ENCODE peak calls at places on chromosomes 12 and 14, in five cellular contexts. One of them, this sample, is unnamed.

GRCh38 chr12:40645361-40645760 is 46.9 kb upstream of the CNTN1 start:
- DNase-seq in WERI-Rb-1: no peak
- DNase-seq in activated CD8-positive, alpha-beta T cell treated with anti-CD3 and anti-CD28 coated beads for 36 hours: no peak
- DNase-seq in progenitor cell of endocrine pancreas: no peak
- DNase-seq in NB4: no peak
- DNase-seq in this sample: no peak

GRCh38 chr12:13194462-13195110 is 1.9 kb upstream of the EMP1 start:
- DNase-seq in WERI-Rb-1: peak; percentile 13
- DNase-seq in activated CD8-positive, alpha-beta T cell treated with anti-CD3 and anti-CD28 coated beads for 36 hours: no peak
- DNase-seq in progenitor cell of endocrine pancreas: no peak
- DNase-seq in NB4: no peak
- DNase-seq in this sample: no peak

GRCh38 chr12:124750787-124751471 is 112.7 kb downstream of the SCARB1 start:
- DNase-seq in WERI-Rb-1: peak; percentile 82
- DNase-seq in activated CD8-positive, alpha-beta T cell treated with anti-CD3 and anti-CD28 coated beads for 36 hours: peak; percentile 36
- DNase-seq in progenitor cell of endocrine pancreas: no peak
- DNase-seq in NB4: peak; percentile 65
- DNase-seq in this sample: no peak

GRCh38 chr12:31897791-31898503 is 61.3 kb upstream of the RESF1 start:
- DNase-seq in WERI-Rb-1: no peak
- DNase-seq in activated CD8-positive, alpha-beta T cell treated with anti-CD3 and anti-CD28 coated beads for 36 hours: peak; percentile 56
- DNase-seq in progenitor cell of endocrine pancreas: no peak
- DNase-seq in NB4: no peak
- DNase-seq in this sample: no peak

GRCh38 chr12:115873416-115874082 is 403.9 kb downstream of the MED13L start:
- DNase-seq in WERI-Rb-1: no peak
- DNase-seq in activated CD8-positive, alpha-beta T cell treated with anti-CD3 and anti-CD28 coated beads for 36 hours: no peak
- DNase-seq in progenitor cell of endocrine pancreas: no peak
- DNase-seq in NB4: no peak
- DNase-seq in this sample: no peak

GRCh38 chr12:130121246-130122005 is 40.8 kb upstream of the FZD10 start:
- DNase-seq in WERI-Rb-1: no peak
- DNase-seq in activated CD8-positive, alpha-beta T cell treated with anti-CD3 and anti-CD28 coated beads for 36 hours: no peak
- DNase-seq in progenitor cell of endocrine pancreas: no peak
- DNase-seq in NB4: no peak
- DNase-seq in this sample: no peak

GRCh38 chr14:40985584-40985983 is 621.1 kb upstream of the LRFN5 start:
- DNase-seq in WERI-Rb-1: no peak
- DNase-seq in activated CD8-positive, alpha-beta T cell treated with anti-CD3 and anti-CD28 coated beads for 36 hours: no peak
- DNase-seq in progenitor cell of endocrine pancreas: no peak
- DNase-seq in NB4: no peak
- DNase-seq in this sample: no peak

GRCh38 chr14:47917344-47917954 is 242.0 kb upstream of the MDGA2 start:
- DNase-seq in WERI-Rb-1: peak; percentile 45
- DNase-seq in activated CD8-positive, alpha-beta T cell treated with anti-CD3 and anti-CD28 coated beads for 36 hours: peak; percentile 15
- DNase-seq in progenitor cell of endocrine pancreas: peak; percentile 20
- DNase-seq in NB4: peak; percentile 38
- DNase-seq in this sample: no peak

GRCh38 chr14:80946187-80946586 is 4.6 kb upstream of the CEP128 start:
- DNase-seq in WERI-Rb-1: no peak
- DNase-seq in activated CD8-positive, alpha-beta T cell treated with anti-CD3 and anti-CD28 coated beads for 36 hours: no peak
- DNase-seq in progenitor cell of endocrine pancreas: no peak
- DNase-seq in NB4: no peak
- DNase-seq in this sample: no peak

GRCh38 chr14:38210587-38211257 is 3.0 kb downstream of the SSTR1 start:
- DNase-seq in WERI-Rb-1: no peak
- DNase-seq in activated CD8-positive, alpha-beta T cell treated with anti-CD3 and anti-CD28 coated beads for 36 hours: no peak
- DNase-seq in progenitor cell of endocrine pancreas: peak; percentile 33
- DNase-seq in NB4: no peak
- DNase-seq in this sample: no peak

GRCh38 chr14:29444216-29444615 is 483.4 kb downstream of the PRKD1 start:
- DNase-seq in WERI-Rb-1: no peak
- DNase-seq in activated CD8-positive, alpha-beta T cell treated with anti-CD3 and anti-CD28 coated beads for 36 hours: no peak
- DNase-seq in progenitor cell of endocrine pancreas: no peak
- DNase-seq in NB4: no peak
- DNase-seq in this sample: no peak

GRCh38 chr12:12265035-12265434 is 1.8 kb downstream of the LRP6 start:
- DNase-seq in WERI-Rb-1: no peak
- DNase-seq in activated CD8-positive, alpha-beta T cell treated with anti-CD3 and anti-CD28 coated beads for 36 hours: no peak
- DNase-seq in progenitor cell of endocrine pancreas: no peak
- DNase-seq in NB4: no peak
- DNase-seq in this sample: no peak

GRCh38 chr14:95533391-95533821 is 1.4 kb upstream of the GLRX5 start:
- DNase-seq in WERI-Rb-1: peak; percentile 26
- DNase-seq in activated CD8-positive, alpha-beta T cell treated with anti-CD3 and anti-CD28 coated beads for 36 hours: peak; percentile 59
- DNase-seq in progenitor cell of endocrine pancreas: no peak
- DNase-seq in NB4: peak; percentile 77
- DNase-seq in this sample: no peak

GRCh38 chr12:89129471-89129870 is 222.8 kb downstream of the DUSP6 start:
- DNase-seq in WERI-Rb-1: no peak
- DNase-seq in activated CD8-positive, alpha-beta T cell treated with anti-CD3 and anti-CD28 coated beads for 36 hours: peak; percentile 7
- DNase-seq in progenitor cell of endocrine pancreas: no peak
- DNase-seq in NB4: no peak
- DNase-seq in this sample: no peak

GRCh38 chr12:67764946-67765619 is 116.5 kb downstream of the DYRK2 start:
- DNase-seq in WERI-Rb-1: no peak
- DNase-seq in activated CD8-positive, alpha-beta T cell treated with anti-CD3 and anti-CD28 coated beads for 36 hours: no peak
- DNase-seq in progenitor cell of endocrine pancreas: no peak
- DNase-seq in NB4: no peak
- DNase-seq in this sample: no peak

GRCh38 chr14:66038214-66038977 is 447.8 kb upstream of the CCDC196 start:
- DNase-seq in WERI-Rb-1: no peak
- DNase-seq in activated CD8-positive, alpha-beta T cell treated with anti-CD3 and anti-CD28 coated beads for 36 hours: no peak
- DNase-seq in progenitor cell of endocrine pancreas: no peak
- DNase-seq in NB4: peak; percentile 69
- DNase-seq in this sample: no peak

GRCh38 chr12:89695100-89695499 is 13.5 kb downstream of the ATP2B1 start:
- DNase-seq in WERI-Rb-1: no peak
- DNase-seq in activated CD8-positive, alpha-beta T cell treated with anti-CD3 and anti-CD28 coated beads for 36 hours: no peak
- DNase-seq in progenitor cell of endocrine pancreas: no peak
- DNase-seq in NB4: no peak
- DNase-seq in this sample: no peak

GRCh38 chr12:127381043-127381668 is 885.8 kb upstream of the TMEM132C start:
- DNase-seq in WERI-Rb-1: peak; percentile 75
- DNase-seq in activated CD8-positive, alpha-beta T cell treated with anti-CD3 and anti-CD28 coated beads for 36 hours: peak; percentile 38
- DNase-seq in progenitor cell of endocrine pancreas: peak; percentile 73
- DNase-seq in NB4: peak; percentile 62
- DNase-seq in this sample: no peak

GRCh38 chr12:7369274-7369729 is 65.4 kb downstream of the ACSM4 start:
- DNase-seq in WERI-Rb-1: no peak
- DNase-seq in activated CD8-positive, alpha-beta T cell treated with anti-CD3 and anti-CD28 coated beads for 36 hours: no peak
- DNase-seq in progenitor cell of endocrine pancreas: no peak
- DNase-seq in NB4: peak; percentile 97
- DNase-seq in this sample: no peak

GRCh38 chr12:49901986-49902385 is 1.7 kb downstream of the FAIM2 start:
- DNase-seq in WERI-Rb-1: no peak
- DNase-seq in activated CD8-positive, alpha-beta T cell treated with anti-CD3 and anti-CD28 coated beads for 36 hours: no peak
- DNase-seq in progenitor cell of endocrine pancreas: no peak
- DNase-seq in NB4: no peak
- DNase-seq in this sample: no peak

GRCh38 chr12:104720346-104721064 is 237.6 kb downstream of the SLC41A2 start:
- DNase-seq in WERI-Rb-1: no peak
- DNase-seq in activated CD8-positive, alpha-beta T cell treated with anti-CD3 and anti-CD28 coated beads for 36 hours: peak; percentile 86
- DNase-seq in progenitor cell of endocrine pancreas: no peak
- DNase-seq in NB4: no peak
- DNase-seq in this sample: no peak

GRCh38 chr12:67650127-67650495 is 1.6 kb downstream of the DYRK2 start:
- DNase-seq in WERI-Rb-1: no peak
- DNase-seq in activated CD8-positive, alpha-beta T cell treated with anti-CD3 and anti-CD28 coated beads for 36 hours: no peak
- DNase-seq in progenitor cell of endocrine pancreas: peak; percentile 14
- DNase-seq in NB4: peak; percentile 46
- DNase-seq in this sample: no peak

GRCh38 chr14:49755378-49755777 is 12.6 kb upstream of the KLHDC2 start:
- DNase-seq in WERI-Rb-1: no peak
- DNase-seq in activated CD8-positive, alpha-beta T cell treated with anti-CD3 and anti-CD28 coated beads for 36 hours: no peak
- DNase-seq in progenitor cell of endocrine pancreas: no peak
- DNase-seq in NB4: no peak
- DNase-seq in this sample: no peak

GRCh38 chr12:108099778-108100177 is 29.3 kb upstream of the WSCD2 start:
- DNase-seq in WERI-Rb-1: no peak
- DNase-seq in activated CD8-positive, alpha-beta T cell treated with anti-CD3 and anti-CD28 coated beads for 36 hours: no peak
- DNase-seq in progenitor cell of endocrine pancreas: no peak
- DNase-seq in NB4: no peak
- DNase-seq in this sample: no peak

GRCh38 chr14:92613008-92613658 is 99.6 kb downstream of the RIN3 start:
- DNase-seq in WERI-Rb-1: peak; percentile 75
- DNase-seq in activated CD8-positive, alpha-beta T cell treated with anti-CD3 and anti-CD28 coated beads for 36 hours: peak; percentile 80
- DNase-seq in progenitor cell of endocrine pancreas: no peak
- DNase-seq in NB4: peak; percentile 59
- DNase-seq in this sample: no peak

GRCh38 chr12:57836442-57837375 is 9.8 kb downstream of the CTDSP2 start:
- DNase-seq in WERI-Rb-1: no peak
- DNase-seq in activated CD8-positive, alpha-beta T cell treated with anti-CD3 and anti-CD28 coated beads for 36 hours: peak; percentile 79
- DNase-seq in progenitor cell of endocrine pancreas: no peak
- DNase-seq in NB4: peak; percentile 93
- DNase-seq in this sample: peak; percentile 70

GRCh38 chr12:52867636-52868035 is 18.8 kb upstream of the KRT78 start:
- DNase-seq in WERI-Rb-1: no peak
- DNase-seq in activated CD8-positive, alpha-beta T cell treated with anti-CD3 and anti-CD28 coated beads for 36 hours: peak; percentile 51
- DNase-seq in progenitor cell of endocrine pancreas: no peak
- DNase-seq in NB4: no peak
- DNase-seq in this sample: no peak

GRCh38 chr12:49552014-49552413 is 13.2 kb downstream of the KCNH3 start:
- DNase-seq in WERI-Rb-1: no peak
- DNase-seq in activated CD8-positive, alpha-beta T cell treated with anti-CD3 and anti-CD28 coated beads for 36 hours: no peak
- DNase-seq in progenitor cell of endocrine pancreas: no peak
- DNase-seq in NB4: no peak
- DNase-seq in this sample: no peak

GRCh38 chr12:24860546-24860945 is 88.4 kb downstream of the BCAT1 start:
- DNase-seq in WERI-Rb-1: no peak
- DNase-seq in activated CD8-positive, alpha-beta T cell treated with anti-CD3 and anti-CD28 coated beads for 36 hours: no peak
- DNase-seq in progenitor cell of endocrine pancreas: no peak
- DNase-seq in NB4: no peak
- DNase-seq in this sample: no peak

GRCh38 chr12:53999596-54000104 is 311 bp upstream of the HOXC9 start:
- DNase-seq in WERI-Rb-1: peak; percentile 82
- DNase-seq in activated CD8-positive, alpha-beta T cell treated with anti-CD3 and anti-CD28 coated beads for 36 hours: peak; percentile 55
- DNase-seq in progenitor cell of endocrine pancreas: no peak
- DNase-seq in NB4: peak; percentile 81
- DNase-seq in this sample: no peak

GRCh38 chr12:44812062-44812461 is 64.1 kb downstream of the NELL2 start:
- DNase-seq in WERI-Rb-1: peak; percentile 11
- DNase-seq in activated CD8-positive, alpha-beta T cell treated with anti-CD3 and anti-CD28 coated beads for 36 hours: peak; percentile 71
- DNase-seq in progenitor cell of endocrine pancreas: no peak
- DNase-seq in NB4: peak; percentile 35
- DNase-seq in this sample: no peak
- TF ChIP-seq CTCF in WERI-Rb-1: peak; percentile 34
- TF ChIP-seq CTCF in activated CD8-positive, alpha-beta T cell treated with anti-CD3 and anti-CD28 coated beads for 36 hours: peak; percentile 67
- TF ChIP-seq CTCF in progenitor cell of endocrine pancreas: peak; percentile 21
- TF ChIP-seq CTCF in NB4: peak; percentile 11
- TF ChIP-seq CTCF in this sample: no peak

DNA sequence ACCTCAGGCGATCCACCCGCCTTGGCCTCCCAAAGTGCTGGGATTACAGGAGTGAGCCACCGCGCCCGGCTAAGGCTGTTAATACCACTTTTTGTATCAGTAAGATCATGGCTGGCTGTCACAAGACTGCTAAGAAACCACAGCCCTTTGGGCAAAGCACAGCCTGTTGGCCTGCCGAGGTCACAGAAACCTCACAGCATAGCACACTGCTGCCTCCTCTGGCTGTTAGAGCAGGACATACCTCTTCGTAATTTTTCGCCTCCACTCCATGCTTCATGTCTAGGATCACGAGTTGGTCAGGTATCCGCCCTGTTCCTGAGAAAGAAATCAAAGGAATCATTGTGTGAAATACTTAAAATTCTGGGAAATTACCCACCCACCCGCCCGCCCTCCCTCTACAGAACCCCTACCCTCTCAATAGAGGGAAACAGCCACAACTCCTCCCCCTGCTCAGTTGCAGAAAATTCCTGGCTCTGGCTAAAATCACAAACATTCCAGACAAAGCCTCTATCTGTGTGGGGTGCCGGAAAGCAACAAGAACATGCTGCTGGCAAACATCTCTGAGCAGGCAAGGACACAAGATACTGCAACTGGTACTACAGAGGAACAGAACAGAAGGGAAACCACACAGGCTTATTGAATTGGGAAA is 20.7 kb upstream of the NEK9 start:
- DNase-seq in WERI-Rb-1: no peak
- DNase-seq in activated CD8-positive, alpha-beta T cell treated with anti-CD3 and anti-CD28 coated beads for 36 hours: peak; percentile 47
- DNase-seq in progenitor cell of endocrine pancreas: peak; percentile 17
- DNase-seq in NB4: peak; percentile 58
- DNase-seq in this sample: no peak
- TF ChIP-seq CTCF in WERI-Rb-1: peak; percentile 26
- TF ChIP-seq CTCF in activated CD8-positive, alpha-beta T cell treated with anti-CD3 and anti-CD28 coated beads for 36 hours: no peak
- TF ChIP-seq CTCF in progenitor cell of endocrine pancreas: peak; percentile 50
- TF ChIP-seq CTCF in NB4: peak; percentile 17
- TF ChIP-seq CTCF in this sample: no peak

GRCh38 chr12:98513379-98514318 is 1.7 kb upstream of the TMPO start:
- DNase-seq in WERI-Rb-1: no peak
- DNase-seq in activated CD8-positive, alpha-beta T cell treated with anti-CD3 and anti-CD28 coated beads for 36 hours: no peak
- DNase-seq in progenitor cell of endocrine pancreas: no peak
- DNase-seq in NB4: peak; percentile 76
- DNase-seq in this sample: no peak
- TF ChIP-seq CTCF in WERI-Rb-1: no peak
- TF ChIP-seq CTCF in activated CD8-positive, alpha-beta T cell treated with anti-CD3 and anti-CD28 coated beads for 36 hours: no peak
- TF ChIP-seq CTCF in progenitor cell of endocrine pancreas: no peak
- TF ChIP-seq CTCF in NB4: no peak
- TF ChIP-seq CTCF in this sample: no peak

DNA sequence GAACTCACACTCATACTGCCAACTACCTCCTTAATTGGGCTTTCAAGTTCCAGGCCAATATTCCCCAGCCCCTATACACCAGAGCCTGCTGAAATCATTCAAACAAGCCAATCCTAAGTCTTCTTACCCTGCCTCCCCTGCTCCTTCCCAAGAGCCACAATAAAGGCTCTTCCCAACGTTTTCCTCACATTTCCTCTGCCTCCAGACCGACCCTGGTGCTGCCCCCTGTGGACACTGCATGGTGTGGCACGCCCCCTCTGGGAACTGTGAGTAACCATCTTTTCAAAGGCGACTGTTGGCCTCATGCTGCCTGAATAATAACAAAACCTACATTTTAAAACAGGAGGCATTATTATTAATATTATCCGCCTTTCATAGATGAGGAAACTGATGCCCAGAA is 111.6 kb upstream of the NOS1 start:
- DNase-seq in WERI-Rb-1: peak; percentile 45
- DNase-seq in activated CD8-positive, alpha-beta T cell treated with anti-CD3 and anti-CD28 coated beads for 36 hours: no peak
- DNase-seq in progenitor cell of endocrine pancreas: peak; percentile 28
- DNase-seq in NB4: no peak
- DNase-seq in this sample: no peak
- TF ChIP-seq CTCF in WERI-Rb-1: peak; percentile 77
- TF ChIP-seq CTCF in activated CD8-positive, alpha-beta T cell treated with anti-CD3 and anti-CD28 coated beads for 36 hours: peak; percentile 8
- TF ChIP-seq CTCF in progenitor cell of endocrine pancreas: peak; percentile 68
- TF ChIP-seq CTCF in NB4: peak; percentile 65
- TF ChIP-seq CTCF in this sample: peak; percentile 58